ENCODE peak calls at places on chromosomes 16 and 17, in ten cellular contexts. M, L, K, G, F, C, E, Y, Z and W are unnamed samples.

GRCh38 chr17:376936-377863 is 24.6 kb upstream of the RPH3AL start:
- DNase-seq in M (no peak), L (peak), K (no peak), G (no peak), F (peak), C (no peak), E (peak), Y (peak), Z (no peak), W (no peak)

GRCh38 chr16:66481081-66481942 is 54.2 kb downstream of the BEAN1 start:
- DNase-seq in M (no peak), L (no peak), K (no peak), G (no peak), F (no peak), C (no peak), E (no peak), Y (no peak), Z (peak), W (no peak)

GRCh38 chr16:762595-763268 is 2.2 kb downstream of the MSLN start:
- DNase-seq in M (no peak), L (no peak), K (no peak), G (no peak), F (no peak), C (no peak), E (no peak), Y (no peak), Z (no peak), W (no peak)

GRCh38 chr16:19379838-19380237 is 37.8 kb upstream of the TMC5 start:
- DNase-seq in M (no peak), L (no peak), K (no peak), G (no peak), F (no peak), C (no peak), E (no peak), Y (no peak), Z (no peak), W (no peak)

GRCh38 chr16:6558133-6558532 is 774.5 kb upstream of the RBFOX1 start:
- DNase-seq in M (no peak), L (no peak), K (no peak), G (no peak), F (no peak), C (no peak), E (no peak), Y (no peak), Z (no peak), W (no peak)

GRCh38 chr17:79478841-79479240 is 132.0 kb downstream of the RBFOX3 start:
- DNase-seq in M (no peak), L (no peak), K (peak), G (no peak), F (no peak), C (no peak), E (no peak), Y (no peak), Z (no peak), W (no peak)

GRCh38 chr17:66507982-66508760 is 205.8 kb downstream of the PRKCA start:
- DNase-seq in M (no peak), L (no peak), K (peak), G (no peak), F (peak), C (no peak), E (no peak), Y (peak), Z (no peak), W (no peak)

GRCh38 chr16:14449334-14449733 is 180.7 kb downstream of the PARN start:
- DNase-seq in M (no peak), L (no peak), K (no peak), G (no peak), F (no peak), C (no peak), E (no peak), Y (no peak), Z (no peak), W (no peak)

GRCh38 chr16:19573997-19574396 is 18.5 kb downstream of the VPS35L start:
- DNase-seq in M (no peak), L (no peak), K (no peak), G (no peak), F (no peak), C (no peak), E (no peak), Y (no peak), Z (no peak), W (no peak)

GRCh38 chr17:80169107-80169506 is 723 bp upstream of the CARD14 start:
- DNase-seq in M (no peak), L (no peak), K (no peak), G (no peak), F (no peak), C (no peak), E (no peak), Y (no peak), Z (no peak), W (no peak)

GRCh38 chr17:70539172-70539924 is 370.0 kb downstream of the KCNJ2 start:
- DNase-seq in M (no peak), L (no peak), K (no peak), G (no peak), F (no peak), C (no peak), E (no peak), Y (no peak), Z (no peak), W (no peak)

GRCh38 chr17:47615766-47616424 is 33.8 kb upstream of the KPNB1 start:
- DNase-seq in M (no peak), L (peak), K (no peak), G (no peak), F (peak), C (peak), E (peak), Y (peak), Z (no peak), W (peak)

GRCh38 chr17:40598021-40598927 is 33.0 kb upstream of the CCR7 start:
- DNase-seq in M (no peak), L (peak), K (no peak), G (no peak), F (no peak), C (no peak), E (no peak), Y (no peak), Z (no peak), W (no peak)

GRCh38 chr17:39782481-39782880 is 44.7 kb downstream of the GRB7 start:
- DNase-seq in M (no peak), L (no peak), K (no peak), G (no peak), F (peak), C (peak), E (peak), Y (peak), Z (no peak), W (peak)

GRCh38 chr17:43846963-43847369 is at the start of gene CD300LG:
- DNase-seq in M (no peak), L (no peak), K (no peak), G (no peak), F (no peak), C (no peak), E (no peak), Y (no peak), Z (no peak), W (no peak)

GRCh38 chr17:28746611-28747045 is 2.8 kb downstream of the TRAF4 start:
- DNase-seq in M (peak), L (no peak), K (peak), G (no peak), F (no peak), C (no peak), E (no peak), Y (no peak), Z (no peak), W (no peak)

GRCh38 chr17:78890111-78890897 is 12.7 kb downstream of the CEP295NL start:
- DNase-seq in M (peak), L (no peak), K (peak), G (peak), F (no peak), C (no peak), E (no peak), Y (no peak), Z (no peak), W (no peak)

GRCh38 chr16:69017036-69017783 is 88.2 kb upstream of the HAS3 start:
- DNase-seq in M (no peak), L (peak), K (peak), G (no peak), F (peak), C (peak), E (peak), Y (peak), Z (no peak), W (peak)

GRCh38 chr16:4193920-4194319 is 48.0 kb downstream of the SRL start:
- DNase-seq in M (no peak), L (no peak), K (no peak), G (no peak), F (no peak), C (no peak), E (no peak), Y (no peak), Z (no peak), W (no peak)

GRCh38 chr16:73978407-73978784 is 318.2 kb upstream of the PSMD7 start:
- DNase-seq in M (no peak), L (no peak), K (no peak), G (no peak), F (no peak), C (no peak), E (no peak), Y (no peak), Z (no peak), W (no peak)

GRCh38 chr17:36675250-36675649 is 73.9 kb downstream of the MRM1 start:
- DNase-seq in M (no peak), L (no peak), K (no peak), G (no peak), F (no peak), C (no peak), E (no peak), Y (no peak), Z (no peak), W (no peak)

GRCh38 chr17:79627766-79628690 is 17.2 kb upstream of the RBFOX3 start:
- DNase-seq in M (no peak), L (no peak), K (peak), G (no peak), F (no peak), C (no peak), E (no peak), Y (no peak), Z (peak), W (no peak)

GRCh38 chr17:35731932-35732805 is 730 bp downstream of the RASL10B start:
- DNase-seq in M (no peak), L (no peak), K (no peak), G (no peak), F (no peak), C (no peak), E (no peak), Y (no peak), Z (no peak), W (no peak)

DNA sequence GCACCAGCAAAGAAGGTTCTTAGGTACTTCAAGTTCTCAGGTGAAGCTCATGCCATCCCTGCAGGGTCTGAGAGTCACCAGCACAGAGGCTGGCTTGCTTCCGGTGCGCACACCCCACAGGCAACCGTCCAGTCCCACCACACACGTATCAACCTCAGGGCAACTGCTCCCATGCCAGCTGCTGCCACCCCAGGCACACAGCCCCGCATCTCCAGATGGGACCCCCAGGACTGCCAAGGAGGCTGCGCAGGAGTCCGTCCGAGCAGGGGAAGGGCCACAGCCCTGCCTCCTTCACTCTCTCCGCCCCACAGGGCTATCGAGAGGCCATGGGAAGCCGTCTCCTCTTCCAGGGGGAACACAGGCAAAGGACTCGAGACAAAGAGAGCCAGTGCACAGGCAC is 13.3 kb downstream of the KIFC3 start:
- DNase-seq in M (no peak), L (no peak), K (no peak), G (no peak), F (no peak), C (no peak), E (no peak), Y (no peak), Z (no peak), W (no peak)
- H3K4me3 ChIP-seq in M (no peak), L (no peak), K (no peak), G (no peak), F (no peak), C (no peak), E (no peak), Y (no peak), Z (no peak), W (no peak)

DNA sequence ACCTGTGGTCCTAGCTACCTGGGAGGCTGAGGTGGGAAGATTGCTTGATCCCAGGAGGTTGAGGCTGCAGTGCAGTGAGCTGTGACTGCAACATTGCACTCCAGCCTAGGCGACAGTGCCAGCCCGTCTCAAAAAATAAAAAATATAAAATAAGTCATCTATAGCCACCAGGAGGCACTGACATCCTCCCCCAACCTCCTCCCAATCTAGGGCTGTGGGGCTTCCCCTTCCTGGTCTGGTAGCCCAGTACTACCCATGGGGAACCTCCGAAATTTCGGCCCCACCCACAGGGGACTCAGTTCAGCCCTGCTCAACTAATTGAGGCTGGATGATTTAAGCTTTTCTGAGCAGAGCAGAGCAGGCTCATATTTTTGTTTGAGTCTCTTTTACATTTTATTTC is 3.2 kb downstream of the ZSCAN10 start:
- DNase-seq in M (no peak), L (peak), K (no peak), G (no peak), F (no peak), C (no peak), E (no peak), Y (no peak), Z (no peak), W (no peak)
- TF ChIP-seq CTCF in M (peak), L (peak), K (no peak), G (no peak), F (peak), C (peak), E (peak), Y (peak), Z (no peak), W (peak)

GRCh38 chr17:68953340-68953997 is 1.7 kb downstream of the ABCA8 start:
- DNase-seq in M (no peak), L (no peak), K (no peak), G (no peak), F (no peak), C (peak), E (no peak), Y (peak), Z (no peak), W (peak)
- H3K4me3 ChIP-seq in M (no peak), L (no peak), K (no peak), G (no peak), F (peak), C (peak), E (no peak), Y (peak), Z (peak), W (peak)

GRCh38 chr17:38579934-38580333 is 25.8 kb downstream of the SRCIN1 start:
- DNase-seq in M (no peak), L (peak), K (peak), G (no peak), F (peak), C (peak), E (peak), Y (peak), Z (no peak), W (peak)
- TF ChIP-seq CTCF in M (no peak), L (peak), K (no peak), G (no peak), F (no peak), C (peak), E (peak), Y (no peak), Z (no peak), W (peak)

GRCh38 chr17:45073414-45074070 is 12.4 kb downstream of the NMT1 start:
- DNase-seq in M (no peak), L (peak), K (no peak), G (peak), F (peak), C (peak), E (peak), Y (peak), Z (no peak), W (peak)
- H3K4me3 ChIP-seq in M (no peak), L (no peak), K (no peak), G (no peak), F (no peak), C (no peak), E (no peak), Y (no peak), Z (no peak), W (no peak)

GRCh38 chr17:49703557-49704277 is 4.0 kb downstream of the SLC35B1 start:
- DNase-seq in M (no peak), L (peak), K (peak), G (no peak), F (peak), C (peak), E (peak), Y (peak), Z (no peak), W (peak)
- TF ChIP-seq CTCF in M (no peak), L (peak), K (peak), G (no peak), F (peak), C (peak), E (peak), Y (peak), Z (no peak), W (peak)

DNA sequence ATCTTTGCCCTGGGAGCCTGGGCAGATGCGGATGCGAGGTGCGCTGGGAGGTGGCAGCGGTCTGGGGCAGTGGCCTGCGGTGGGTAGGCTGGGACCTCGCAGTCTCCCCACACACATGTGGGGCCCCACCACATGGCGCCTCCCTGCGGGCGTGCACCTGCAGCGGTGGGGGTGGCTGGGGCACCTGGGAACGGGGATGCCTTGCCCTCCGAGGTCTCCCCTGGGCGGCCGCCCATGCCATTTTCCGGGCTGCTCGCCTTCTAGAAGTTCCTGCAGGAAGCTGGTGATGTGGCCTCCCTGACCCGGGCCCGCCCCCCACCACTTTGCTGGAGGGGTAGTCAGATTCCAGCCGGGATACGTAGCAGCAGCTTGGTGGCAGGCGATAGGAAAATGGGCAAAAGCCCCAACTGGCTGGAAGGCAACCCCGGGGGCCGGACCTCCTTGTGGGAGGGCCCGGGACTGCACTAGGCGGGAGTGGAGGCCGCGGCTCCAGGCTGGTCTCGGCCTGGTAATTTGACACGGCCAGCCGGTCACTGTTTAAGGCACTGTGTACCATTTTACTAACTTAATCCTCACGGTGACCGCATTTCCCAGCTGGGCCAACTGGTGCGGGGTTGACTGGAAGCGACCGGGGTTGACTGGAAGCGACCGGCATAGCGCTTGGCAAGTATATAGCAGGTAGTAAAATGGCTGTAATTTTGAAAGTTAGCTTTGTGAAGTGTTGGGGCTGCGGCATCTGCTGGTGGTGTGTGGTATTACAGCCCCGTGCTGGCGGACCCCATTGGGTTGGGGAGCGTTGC is 38.5 kb downstream of the IGF2BP1 start:
- DNase-seq in M (peak), L (peak), K (peak), G (no peak), F (peak), C (peak), E (peak), Y (peak), Z (peak), W (peak)
- H3K4me3 ChIP-seq in M (no peak), L (peak), K (peak), G (no peak), F (no peak), C (no peak), E (no peak), Y (peak), Z (peak), W (no peak)

GRCh38 chr17:64607862-64608565 is 54.1 kb downstream of the SMURF2 start:
- DNase-seq in M (no peak), L (peak), K (no peak), G (no peak), F (no peak), C (no peak), E (no peak), Y (no peak), Z (no peak), W (no peak)

GRCh38 chr17:64614266-64615011 is 47.7 kb downstream of the SMURF2 start:
- DNase-seq in M (no peak), L (no peak), K (no peak), G (no peak), F (peak), C (no peak), E (no peak), Y (peak), Z (no peak), W (no peak)

GRCh38 chr17:64608571-64608981 is 53.5 kb downstream of the SMURF2 start:
- DNase-seq in M (no peak), L (peak), K (no peak), G (no peak), F (peak), C (no peak), E (peak), Y (peak), Z (no peak), W (peak)

GRCh38 chr17:64615025-64615677 is 47.0 kb downstream of the SMURF2 start:
- DNase-seq in M (no peak), L (peak), K (no peak), G (no peak), F (peak), C (peak), E (peak), Y (peak), Z (no peak), W (peak)

GRCh38 chr17:64611374-64611773 is 50.7 kb downstream of the SMURF2 start:
- DNase-seq in M (no peak), L (no peak), K (no peak), G (no peak), F (no peak), C (no peak), E (no peak), Y (no peak), Z (no peak), W (no peak)
- TF ChIP-seq CTCF in M (no peak), L (no peak), K (no peak), G (no peak), F (no peak), C (no peak), E (no peak), Y (no peak), Z (no peak), W (no peak)

GRCh38 chr16:86566601-86566965 is at the start of gene FOXC2:
- DNase-seq in M (peak), L (peak), K (peak), G (peak), F (peak), C (peak), E (peak), Y (peak), Z (no peak), W (peak)

GRCh38 chr16:86566966-86567700 is 504 bp downstream of the FOXC2 start:
- DNase-seq in M (no peak), L (peak), K (no peak), G (no peak), F (peak), C (peak), E (peak), Y (peak), Z (no peak), W (peak)

GRCh38 chr16:86565181-86565631 is 1.4 kb upstream of the FOXC2 start:
- DNase-seq in M (no peak), L (no peak), K (no peak), G (no peak), F (no peak), C (no peak), E (no peak), Y (no peak), Z (no peak), W (no peak)

GRCh38 chr16:86567701-86568571 is 1.3 kb downstream of the FOXC2 start:
- DNase-seq in M (no peak), L (no peak), K (no peak), G (no peak), F (peak), C (peak), E (peak), Y (peak), Z (no peak), W (peak)

GRCh38 chr16:86565644-86566511 is 751 bp upstream of the FOXC2 start:
- DNase-seq in M (no peak), L (no peak), K (no peak), G (no peak), F (peak), C (no peak), E (no peak), Y (no peak), Z (no peak), W (no peak)
- H3K4me3 ChIP-seq in M (no peak), L (peak), K (no peak), G (no peak), F (peak), C (no peak), E (no peak), Y (peak), Z (peak), W (peak)